ENCODE peak calls at places on chromosomes 2 and 18, in ten cellular contexts. T is iris pigment epithelial cell, Z is NCI-H345, Y is activated T-cell treated with anti-CD3 and anti-CD28 coated beads for 4 hours, H is anterior cingulate cortex, M is uterus, X is AG04450, G is T follicular helper cell, C is adrenal gland, L is NCI-H1105 treated with DMSO at 0.1 percent for 48 hours. B is an unnamed sample.

GRCh38 chr18:54828290-54828871 is at the start of gene RAB27B:
- DNase-seq in X (peak), Z (peak), Y (peak), M (peak), L (peak), C (peak), H (peak), G (peak), T (peak), B (peak)

GRCh38 chr18:22639626-22640025 is 221.9 kb upstream of the CTAGE1 start:
- DNase-seq in M (no peak), L (no peak), X (no peak), Z (no peak), H (no peak), C (no peak), Y (no peak), G (no peak), T (peak), B (no peak)

GRCh38 chr2:173300458-173300857 is 54.2 kb upstream of the CDCA7 start:
- DNase-seq in H (no peak), T (no peak), M (no peak), Z (no peak), Y (no peak), L (no peak), C (no peak), G (no peak), X (no peak), B (no peak)

GRCh38 chr2:238493880-238494572 is 67.3 kb downstream of the ASB1 start:
- DNase-seq in C (no peak), H (no peak), Y (no peak), T (no peak), X (no peak), G (no peak), Z (no peak), L (no peak), M (no peak), B (no peak)

GRCh38 chr2:203734276-203734983 is 28.0 kb downstream of the CD28 start:
- DNase-seq in T (no peak), L (no peak), Z (no peak), C (no peak), X (no peak), G (no peak), H (no peak), M (no peak), Y (no peak), B (no peak)

GRCh38 chr2:65940856-65941255 is 494.1 kb upstream of the MEIS1 start:
- DNase-seq in X (no peak), Y (no peak), Z (no peak), G (no peak), T (no peak), L (no peak), H (no peak), C (no peak), M (no peak), B (no peak)

GRCh38 chr2:36479406-36479805 is 118.6 kb downstream of the FEZ2 start:
- DNase-seq in X (no peak), H (no peak), C (no peak), M (no peak), G (no peak), Z (no peak), Y (no peak), T (no peak), L (no peak), B (no peak)

GRCh38 chr2:213022987-213023386 is 128.4 kb downstream of the IKZF2 start:
- DNase-seq in G (no peak), Z (peak), L (no peak), X (no peak), M (no peak), T (no peak), H (no peak), C (no peak), Y (no peak), B (no peak)

GRCh38 chr2:61176755-61177726 is 15.1 kb downstream of the C2orf74 start:
- DNase-seq in M (peak), C (peak), X (peak), Y (peak), H (peak), G (peak), L (peak), T (peak), Z (peak), B (peak)

B was measured in fibroblast of gingiva.